ENCODE peak calls at places on chromosomes 16 and 17, in six cellular contexts. Q is naive thymus-derived CD4-positive, alpha-beta T cell; Y is T-helper 2 cell; J is activated CD4-positive, alpha-beta T cell treated with anti-CD3 and anti-CD28 coated beads, Interleukin-2, amount 10 ng/mL, durations not matched to agents 7 days and 5 days; L is HT1080; T is BE2C. B is an unnamed sample.

GRCh38 chr16:58422809-58423208 is 30.5 kb downstream of the GINS3 start:
- DNase-seq in Q (no peak), Y (no peak), J (no peak), L (no peak), T (no peak), B (no peak)

GRCh38 chr17:72614871-72615626 is 477.4 kb downstream of the SLC39A11 start:
- DNase-seq in Q (no peak), Y (no peak), J (no peak), L (no peak), T (no peak), B (peak; percentile 53)

GRCh38 chr17:77210331-77210730 is 69.6 kb downstream of the SEC14L1 start:
- DNase-seq in Q (no peak), Y (no peak), J (no peak), L (no peak), T (no peak), B (no peak)

GRCh38 chr17:9087921-9088320 is 66.6 kb downstream of the NTN1 start:
- DNase-seq in Q (no peak), Y (no peak), J (no peak), L (no peak), T (no peak), B (no peak)

GRCh38 chr16:73253922-73254480 is 206.1 kb upstream of the ZFHX3 start:
- DNase-seq in Q (no peak), Y (no peak), J (no peak), L (no peak), T (no peak), B (no peak)

GRCh38 chr16:56244612-56245011 is 53.3 kb downstream of the GNAO1 start:
- DNase-seq in Q (no peak), Y (no peak), J (no peak), L (no peak), T (no peak), B (peak; percentile 10)

GRCh38 chr17:4944554-4945175 is 3.7 kb downstream of the PFN1 start:
- DNase-seq in Q (no peak), Y (no peak), J (peak; percentile 34), L (no peak), T (no peak), B (no peak)

GRCh38 chr16:86578056-86578455 is 293 bp upstream of the FOXL1 start:
- DNase-seq in Q (no peak), Y (no peak), J (no peak), L (no peak), T (no peak), B (peak; percentile 92)

GRCh38 chr16:66476328-66477027 is 49.4 kb downstream of the BEAN1 start:
- DNase-seq in Q (no peak), Y (peak; percentile 29), J (peak; percentile 50), L (no peak), T (no peak), B (no peak)

GRCh38 chr17:28842282-28843012 is at the start of gene FAM222B:
- DNase-seq in Q (peak; percentile 83), Y (peak; percentile 82), J (peak; percentile 87), L (peak; percentile 77), T (peak; percentile 86), B (peak; percentile 90)

GRCh38 chr16:72049110-72049509 is 5.2 kb upstream of the HP start:
- DNase-seq in Q (no peak), Y (no peak), J (no peak), L (no peak), T (no peak), B (no peak)

GRCh38 chr16:88308441-88309173 is 74.2 kb upstream of the ZNF469 start:
- DNase-seq in Q (no peak), Y (no peak), J (no peak), L (no peak), T (no peak), B (no peak)

GRCh38 chr16:57844416-57845030 is 42.2 kb upstream of the KIFC3 start:
- DNase-seq in Q (no peak), Y (no peak), J (no peak), L (no peak), T (no peak), B (no peak)

GRCh38 chr16:4987580-4988374 is 29.6 kb downstream of the SEC14L5 start:
- DNase-seq in Q (no peak), Y (no peak), J (no peak), L (no peak), T (no peak), B (no peak)

GRCh38 chr17:71975331-71975801 is 145.5 kb upstream of the SOX9 start:
- DNase-seq in Q (no peak), Y (no peak), J (no peak), L (peak; percentile 53), T (no peak), B (peak; percentile 69)

GRCh38 chr16:19432429-19432828 is 14.7 kb downstream of the TMC5 start:
- DNase-seq in Q (no peak), Y (no peak), J (no peak), L (peak; percentile 15), T (no peak), B (no peak)

GRCh38 chr17:7133424-7133823 is 18.8 kb upstream of the ASGR2 start:
- DNase-seq in Q (peak; percentile 22), Y (peak; percentile 10), J (no peak), L (no peak), T (no peak), B (peak; percentile 32)

GRCh38 chr17:31008374-31009035 is 37.7 kb downstream of the RNF135 start:
- DNase-seq in Q (peak; percentile 43), Y (peak; percentile 44), J (peak; percentile 42), L (no peak), T (no peak), B (peak; percentile 79)

GRCh38 chr16:53043986-53044571 is 8.6 kb downstream of the CHD9NB start:
- DNase-seq in Q (no peak), Y (no peak), J (no peak), L (peak; percentile 23), T (no peak), B (no peak)

GRCh38 chr17:47868134-47868533 is 17.2 kb upstream of the SP6 start:
- DNase-seq in Q (no peak), Y (no peak), J (no peak), L (no peak), T (no peak), B (no peak)

GRCh38 chr17:4033751-4034251 is 69.6 kb upstream of the ATP2A3 start:
- DNase-seq in Q (no peak), Y (no peak), J (no peak), L (no peak), T (no peak), B (no peak)

GRCh38 chr17:75913537-75914210 is 9.0 kb upstream of the MRPL38 start:
- DNase-seq in Q (no peak), Y (no peak), J (no peak), L (no peak), T (no peak), B (no peak)

GRCh38 chr17:12089809-12090384 is 69.2 kb downstream of the MAP2K4 start:
- DNase-seq in Q (no peak), Y (no peak), J (no peak), L (peak; percentile 85), T (no peak), B (peak; percentile 76)

GRCh38 chr16:78045865-78046581 is 23.7 kb downstream of the CLEC3A start:
- DNase-seq in Q (no peak), Y (no peak), J (peak; percentile 47), L (peak; percentile 61), T (no peak), B (peak; percentile 8)

GRCh38 chr17:21345236-21345635 is 30.9 kb upstream of the KCNJ12 start:
- DNase-seq in Q (no peak), Y (no peak), J (no peak), L (no peak), T (peak; percentile 47), B (no peak)

GRCh38 chr16:63806794-63807506 is 1314.9 kb downstream of the CDH11 start:
- DNase-seq in Q (no peak), Y (no peak), J (no peak), L (no peak), T (no peak), B (no peak)

GRCh38 chr17:44354582-44355309 is 8.9 kb downstream of the FAM171A2 start:
- DNase-seq in Q (peak; percentile 40), Y (peak; percentile 49), J (peak; percentile 48), L (no peak), T (no peak), B (no peak)

GRCh38 chr16:58670177-58670576 is 14.4 kb downstream of the SLC38A7 start:
- DNase-seq in Q (no peak), Y (no peak), J (no peak), L (peak; percentile 40), T (no peak), B (no peak)

GRCh38 chr17:75521951-75522727 is 3.4 kb upstream of the LLGL2 start:
- DNase-seq in Q (no peak), Y (no peak), J (no peak), L (no peak), T (no peak), B (peak; percentile 34)

GRCh38 chr16:69106491-69107291 is 1.2 kb downstream of the HAS3 start:
- DNase-seq in Q (no peak), Y (no peak), J (no peak), L (no peak), T (no peak), B (peak; percentile 27)

GRCh38 chr16:77812856-77813523 is 24.6 kb downstream of the VAT1L start:
- DNase-seq in Q (no peak), Y (no peak), J (no peak), L (no peak), T (no peak), B (no peak)

GRCh38 chr17:80354381-80354780 is 60.6 kb upstream of the ENDOV start:
- DNase-seq in Q (no peak), Y (no peak), J (no peak), L (no peak), T (no peak), B (no peak)

GRCh38 chr16:13036600-13036999 is 135.2 kb downstream of the SHISA9 start:
- DNase-seq in Q (no peak), Y (no peak), J (peak; percentile 60), L (peak; percentile 20), T (no peak), B (peak; percentile 22)

GRCh38 chr16:30924797-30925645 is 1.6 kb downstream of the FBXL19 start:
- DNase-seq in Q (no peak), Y (no peak), J (no peak), L (no peak), T (no peak), B (no peak)

GRCh38 chr17:74452027-74452840 is 14.2 kb upstream of the CD300A start:
- DNase-seq in Q (no peak), Y (no peak), J (peak; percentile 35), L (no peak), T (no peak), B (no peak)

GRCh38 chr16:4365014-4365406 is 6.6 kb upstream of the VASN start:
- DNase-seq in Q (no peak), Y (no peak), J (no peak), L (no peak), T (no peak), B (no peak)

GRCh38 chr17:61396586-61397085 is 3.0 kb upstream of the TBX2 start:
- DNase-seq in Q (no peak), Y (no peak), J (no peak), L (no peak), T (no peak), B (no peak)

GRCh38 chr16:20411055-20411454 is 1.7 kb downstream of the ACSM5 start:
- DNase-seq in Q (no peak), Y (no peak), J (no peak), L (no peak), T (no peak), B (no peak)

GRCh38 chr17:42122371-42123303 is at the start of gene HSPB9:
- DNase-seq in Q (no peak), Y (no peak), J (no peak), L (no peak), T (no peak), B (no peak)

B was measured in ELR.